ENCODE peak calls at places on chromosomes 7 and 10, in six cellular contexts. F is lower leg skin, X is suprapubic skin, L is tibial nerve, V is ovary, O is HCT116. W is an unnamed sample.
A peak's percentile ranks its signal among the peaks of the same experiment; 100 is the strongest.

GRCh38 chr7:83835424-83835823 is 186.5 kb upstream of the SEMA3E start:
- DNase-seq in F (no peak), X (no peak), L (no peak), V (no peak), O (no peak), W (no peak)

GRCh38 chr10:116071453-116072148 is 201.4 kb downstream of the GFRA1 start:
- DNase-seq in F (no peak), X (no peak), L (no peak), V (no peak), O (no peak), W (no peak)

GRCh38 chr10:84140036-84140379 is 699 bp downstream of the GHITM start:
- DNase-seq in F (no peak), X (no peak), L (peak; percentile 5), V (peak; percentile 8), O (no peak), W (no peak)

GRCh38 chr7:32501522-32501921 is 6.2 kb downstream of the AVL9 start:
- DNase-seq in F (no peak), X (no peak), L (no peak), V (no peak), O (peak; percentile 24), W (peak; percentile 59)

GRCh38 chr7:39172137-39172536 is 194.4 kb downstream of the POU6F2 start:
- DNase-seq in F (no peak), X (no peak), L (no peak), V (no peak), O (no peak), W (no peak)

GRCh38 chr10:58361353-58361752 is 23.9 kb upstream of the TFAM start:
- DNase-seq in F (no peak), X (no peak), L (no peak), V (no peak), O (no peak), W (no peak)

GRCh38 chr7:30906520-30907240 is 5.0 kb upstream of the AQP1 start:
- DNase-seq in F (no peak), X (no peak), L (no peak), V (no peak), O (no peak), W (no peak)

GRCh38 chr10:89312973-89313372 is 11.1 kb downstream of the IFIT2 start:
- DNase-seq in F (no peak), X (no peak), L (no peak), V (no peak), O (no peak), W (no peak)

GRCh38 chr7:38682602-38683001 is 51.4 kb upstream of the AMPH start:
- DNase-seq in F (no peak), X (no peak), L (no peak), V (no peak), O (no peak), W (no peak)

GRCh38 chr10:106515206-106515790 is 649.2 kb downstream of the SORCS1 start:
- DNase-seq in F (no peak), X (no peak), L (no peak), V (no peak), O (no peak), W (no peak)

GRCh38 chr10:79137826-79138225 is 69.1 kb downstream of the ZMIZ1 start:
- DNase-seq in F (no peak), X (no peak), L (no peak), V (peak; percentile 67), O (no peak), W (no peak)

GRCh38 chr10:1169981-1170866 is 114.0 kb downstream of the WDR37 start:
- DNase-seq in F (no peak), X (no peak), L (no peak), V (no peak), O (no peak), W (no peak)

GRCh38 chr7:135662373-135663114 is at the start of gene STMP1:
- DNase-seq in F (peak; percentile 99), X (peak; percentile 98), L (peak; percentile 95), V (peak; percentile 95), O (peak; percentile 85), W (peak; percentile 78)
- TF ChIP-seq POLR2A in F (peak; percentile 47), X (peak; percentile 16), L (peak; percentile 91), V (peak; percentile 85), O (peak; percentile 89), W (peak; percentile 99)

GRCh38 chr7:24717247-24717622 is 40.0 kb downstream of the GSDME start:
- DNase-seq in F (no peak), X (no peak), L (no peak), V (no peak), O (no peak), W (no peak)

GRCh38 chr7:24718977-24719491 is 38.2 kb downstream of the GSDME start:
- DNase-seq in F (peak; percentile 49), X (no peak), L (no peak), V (no peak), O (no peak), W (no peak)

GRCh38 chr7:24718431-24718831 is 38.8 kb downstream of the GSDME start:
- DNase-seq in F (peak; percentile 59), X (no peak), L (no peak), V (no peak), O (no peak), W (no peak)

GRCh38 chr7:24716480-24717246 is 40.6 kb downstream of the GSDME start:
- DNase-seq in F (no peak), X (no peak), L (no peak), V (no peak), O (no peak), W (no peak)

DNA sequence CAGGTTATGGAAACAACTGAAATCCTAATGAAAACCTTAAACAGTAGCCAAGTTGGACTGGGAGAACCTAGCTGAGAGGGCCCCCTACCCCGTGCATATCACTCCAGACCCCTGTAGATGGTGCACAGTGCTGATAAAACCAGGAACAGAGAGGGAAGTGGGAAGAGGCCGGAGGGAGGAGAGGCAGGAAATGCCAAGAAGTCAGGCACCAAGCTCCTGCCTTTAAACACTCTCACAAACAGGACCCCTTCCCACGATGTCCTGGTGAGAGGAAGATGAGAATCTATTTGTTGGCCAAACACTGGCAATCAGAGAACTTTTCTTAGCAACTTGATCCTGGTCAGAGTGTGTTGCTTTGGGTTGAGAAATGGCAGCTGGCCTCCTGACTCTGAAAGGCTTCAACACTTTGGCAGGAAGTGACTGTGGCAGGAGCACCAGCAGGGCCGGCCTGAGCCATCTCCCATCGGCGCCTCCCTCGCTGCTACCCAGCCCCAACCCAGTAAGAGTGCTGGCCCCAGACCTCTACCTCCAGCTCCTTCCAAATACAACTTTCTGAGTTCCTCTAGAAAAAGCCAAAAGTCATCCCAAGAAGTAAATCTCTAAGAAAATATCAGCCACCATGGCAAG is 39.5 kb downstream of the GSDME start:
- DNase-seq in F (peak; percentile 53), X (no peak), L (no peak), V (no peak), O (no peak), W (no peak)
- TF ChIP-seq POLR2A in F (no peak), X (no peak), L (no peak), V (no peak), O (no peak), W (no peak)

GRCh38 chr7:8165150-8165549 is 96.8 kb downstream of the ICA1 start:
- DNase-seq in F (no peak), X (no peak), L (no peak), V (no peak), O (no peak), W (no peak)
- TF ChIP-seq POLR2A in F (no peak), X (no peak), L (no peak), V (no peak), O (no peak), W (no peak)

GRCh38 chr7:51635801-51636200 is 319.2 kb upstream of the COBL start:
- DNase-seq in F (no peak), X (no peak), L (no peak), V (no peak), O (no peak), W (no peak)

GRCh38 chr7:51634025-51634424 is 317.4 kb upstream of the COBL start:
- DNase-seq in F (no peak), X (no peak), L (no peak), V (no peak), O (no peak), W (no peak)

GRCh38 chr7:51633596-51633995 is 317.0 kb upstream of the COBL start:
- DNase-seq in F (no peak), X (no peak), L (no peak), V (no peak), O (no peak), W (no peak)

GRCh38 chr7:51639661-51640340 is 323.2 kb upstream of the COBL start:
- DNase-seq in F (no peak), X (no peak), L (no peak), V (no peak), O (peak; percentile 6), W (peak; percentile 72)

DNA sequence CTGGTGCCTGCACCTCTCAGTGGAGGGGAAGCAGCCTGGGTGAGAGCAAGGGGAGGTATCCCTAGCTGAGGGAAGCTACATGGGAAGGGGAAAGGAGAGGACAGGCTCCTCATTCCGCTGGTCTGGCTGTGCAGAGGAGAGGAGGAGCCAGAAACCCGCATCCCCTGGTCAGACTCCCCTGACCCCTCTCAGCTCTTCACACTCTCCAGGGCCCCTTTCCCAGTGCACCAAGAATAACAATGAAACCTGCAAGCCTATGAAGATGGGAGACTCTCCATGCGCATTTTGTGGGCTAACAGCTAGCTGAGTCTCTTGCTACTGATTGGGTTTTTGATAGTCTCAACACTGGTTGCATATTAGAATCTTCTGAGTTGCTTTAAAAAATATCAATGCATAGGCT is 319.9 kb upstream of the COBL start:
- DNase-seq in F (no peak), X (no peak), L (no peak), V (no peak), O (no peak), W (no peak)
- TF ChIP-seq POLR2A in F (no peak), X (no peak), L (no peak), V (no peak), O (no peak), W (no peak)